ENCODE peak calls at places on chromosome 3, in six cellular contexts. V, Q, P, I, E and Y are unnamed samples.

GRCh38 chr3:138594150-138594934 is at the start of gene CEP70:
- DNase-seq in I (peak), Q (peak), P (peak), V (peak), E (peak), Y (peak)

GRCh38 chr3:120364821-120365220 is 15.7 kb upstream of the LRRC58 start:
- DNase-seq in I (no peak), Q (no peak), E (no peak), P (peak), V (peak), Y (peak)

GRCh38 chr3:137845666-137846065 is 81.6 kb downstream of the SOX14 start:
- DNase-seq in Q (no peak), V (no peak), I (no peak), P (no peak), E (no peak), Y (no peak)

GRCh38 chr3:123129052-123129451 is 62.2 kb downstream of the PDIA5 start:
- DNase-seq in P (no peak), I (no peak), E (no peak), V (no peak), Q (no peak), Y (no peak)

GRCh38 chr3:13075318-13075717 is 2.1 kb upstream of the IQSEC1 start:
- DNase-seq in E (no peak), P (no peak), I (no peak), Q (no peak), V (no peak), Y (no peak)

GRCh38 chr3:16447156-16447555 is 66.3 kb downstream of the RFTN1 start:
- DNase-seq in P (no peak), E (no peak), V (no peak), Q (no peak), I (no peak), Y (no peak)

GRCh38 chr3:69248394-69248793 is 126.0 kb upstream of the LMOD3 start:
- DNase-seq in I (no peak), Q (no peak), V (no peak), E (no peak), P (no peak), Y (no peak)

GRCh38 chr3:69086133-69086722 is 1.5 kb downstream of the ARL6IP5 start:
- DNase-seq in I (peak), Q (no peak), P (peak), V (peak), E (peak), Y (peak)

GRCh38 chr3:10015476-10015904 is 10.7 kb upstream of the FANCD2 start:
- DNase-seq in I (no peak), Q (no peak), P (peak), E (peak), V (peak), Y (peak)

GRCh38 chr3:20054549-20054987 is 14.3 kb downstream of the KAT2B start:
- DNase-seq in P (peak), I (no peak), V (peak), Q (no peak), E (peak), Y (peak)

GRCh38 chr3:158101330-158102218 is 4.6 kb downstream of the SHOX2 start:
- DNase-seq in P (no peak), Q (no peak), E (no peak), V (no peak), I (no peak), Y (no peak)
- H3K4me3 ChIP-seq in P (no peak), Q (no peak), E (no peak), V (no peak), I (no peak), Y (peak)

GRCh38 chr3:44077267-44077666 is 164.4 kb upstream of the TOPAZ1 start:
- DNase-seq in Q (peak), I (peak), E (no peak), V (peak), P (no peak), Y (peak)
- TF ChIP-seq CTCF in Q (peak), I (peak), E (no peak), V (peak), P (peak), Y (peak)

DNA sequence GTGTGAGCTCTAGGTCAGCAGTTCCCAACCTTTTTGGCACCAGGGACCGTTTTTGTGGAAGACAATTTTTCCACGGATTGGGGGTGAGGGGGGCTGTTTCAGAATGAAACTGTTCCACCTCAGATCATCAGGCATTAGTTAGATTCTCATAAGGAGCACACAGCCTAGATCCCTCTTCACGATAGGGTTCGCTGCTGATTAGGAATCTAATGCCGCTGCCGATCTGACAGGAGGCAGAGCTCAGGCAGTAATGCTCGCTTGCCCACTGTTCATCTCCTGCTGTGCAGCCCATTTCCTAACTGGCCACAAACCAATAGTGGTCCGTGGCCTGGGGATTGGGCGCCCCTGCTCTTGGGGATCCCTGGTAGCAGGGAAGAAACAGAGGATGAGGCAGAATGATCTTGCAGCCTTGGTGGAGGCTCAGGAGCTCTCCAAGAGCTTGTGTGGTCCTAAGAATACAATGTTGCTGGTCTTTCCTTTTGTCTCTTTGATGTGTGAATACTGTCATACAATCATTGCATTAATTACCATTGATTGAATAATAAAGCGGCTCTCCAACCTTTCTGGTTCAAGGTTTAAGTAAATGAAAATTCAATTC is 183.2 kb downstream of the FNDC3B start:
- DNase-seq in P (no peak), I (no peak), V (no peak), Q (peak), E (no peak), Y (no peak)
- H3K4me3 ChIP-seq in P (no peak), I (no peak), V (no peak), Q (peak), E (no peak), Y (no peak)

DNA sequence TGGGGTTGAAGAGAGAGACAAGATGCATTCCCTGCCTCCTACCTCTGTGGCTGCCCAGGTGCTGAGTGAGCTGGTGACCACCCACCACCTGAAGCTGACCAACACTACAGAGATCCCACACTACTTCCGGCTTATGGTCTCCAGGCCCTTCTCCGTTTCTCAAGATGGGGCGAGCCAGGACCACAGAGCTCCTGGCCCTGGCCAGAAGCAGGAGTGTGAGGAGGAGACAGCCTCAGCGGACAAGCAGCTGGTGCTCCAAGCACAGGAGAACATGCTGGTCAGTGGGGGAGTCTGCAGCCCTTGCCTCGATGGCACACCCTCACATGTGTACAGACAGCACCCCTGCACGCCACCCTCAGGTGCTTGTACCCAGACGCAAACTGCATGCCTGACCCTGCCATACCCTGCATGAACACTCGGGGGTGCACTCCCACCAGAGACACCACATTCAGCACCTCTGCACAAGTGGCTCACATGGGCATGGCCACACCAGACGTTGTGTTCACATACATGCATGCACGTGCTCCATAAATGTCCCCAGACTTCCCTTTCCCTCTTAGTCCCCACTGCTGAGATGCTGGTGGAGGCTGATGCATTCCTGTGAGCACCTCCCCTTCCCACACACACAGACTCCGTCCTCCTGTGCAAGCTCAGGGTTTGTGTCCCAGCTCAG is 19.0 kb downstream of the ACAA1 start:
- DNase-seq in I (no peak), V (peak), Q (peak), E (peak), P (peak), Y (peak)
- TF ChIP-seq CTCF in I (peak), V (peak), Q (peak), E (peak), P (peak), Y (peak)

GRCh38 chr3:128846501-128846900 is 32.9 kb upstream of the ACAD9 start:
- DNase-seq in Q (no peak), P (no peak), V (no peak), E (no peak), I (no peak), Y (no peak)
- H3K4me3 ChIP-seq in Q (peak), P (no peak), V (no peak), E (peak), I (no peak), Y (no peak)

DNA sequence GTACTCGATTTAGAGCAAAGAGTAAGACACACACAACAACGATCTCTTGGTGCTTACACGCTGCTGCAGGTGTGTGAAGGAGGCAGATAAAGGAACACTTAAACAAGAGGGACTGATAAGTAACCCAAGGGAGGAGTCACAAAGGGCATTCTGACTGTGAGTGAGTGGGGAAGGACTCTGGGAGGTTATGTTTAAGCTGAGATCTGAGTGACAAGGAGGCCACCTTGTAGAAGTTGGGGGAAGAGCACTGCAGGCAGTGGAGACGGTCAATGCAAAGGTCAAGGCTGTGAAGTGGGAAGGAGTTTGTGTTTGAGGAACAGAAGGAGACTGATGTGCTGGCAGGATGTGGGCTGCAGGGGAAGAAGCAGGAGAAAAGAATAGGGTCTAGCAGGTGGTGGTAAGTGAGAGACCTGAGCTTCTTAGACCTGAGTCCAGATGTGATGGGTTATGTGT is 63.1 kb downstream of the LPP start:
- DNase-seq in V (no peak), I (no peak), Q (no peak), E (no peak), P (no peak), Y (no peak)
- TF ChIP-seq CTCF in V (no peak), I (no peak), Q (no peak), E (no peak), P (no peak), Y (no peak)